ENCODE peak calls at places on chromosomes 13 and 19, in nine cellular contexts. P is A549; W is mucosa of gallbladder; H is activated naive CD4-positive, alpha-beta T cell treated with anti-CD3 and anti-CD28 coated beads for 36 hours; L is LHCN-M2; S is effector memory CD4-positive, alpha-beta T cell; G is posterior cingulate gyrus; R is stimulated activated CD4-positive, alpha-beta T cell treated with anti-CD3 and anti-CD28 coated beads, Interleukin-2, amount 100 ng/mL, for 48 hours; C is progenitor cell of endocrine pancreas. K is an unnamed sample.
A peak's percentile ranks its signal among the peaks of the same experiment; 100 is the strongest.

GRCh38 chr19:485122-485521 is 11.2 kb upstream of the MADCAM1 start:
- DNase-seq in P (no peak), W (no peak), H (no peak), L (peak; percentile 22), S (no peak), G (no peak), R (no peak), C (no peak), K (no peak)

GRCh38 chr19:7112675-7113074 is 43.2 kb downstream of the ZNF557 start:
- DNase-seq in P (no peak), W (no peak), H (no peak), L (no peak), S (no peak), G (no peak), R (no peak), C (no peak), K (no peak)

GRCh38 chr13:113064534-113065405 is 40.8 kb upstream of the F7 start:
- DNase-seq in P (peak; percentile 38), W (no peak), H (no peak), L (peak; percentile 95), S (no peak), G (no peak), R (no peak), C (no peak), K (no peak)

GRCh38 chr19:19745496-19746285 is 12.8 kb upstream of the ZNF14 start:
- DNase-seq in P (no peak), W (no peak), H (peak; percentile 21), L (no peak), S (no peak), G (no peak), R (no peak), C (no peak), K (no peak)

GRCh38 chr13:30510811-30511371 is 45.2 kb upstream of the HMGB1 start:
- DNase-seq in P (no peak), W (no peak), H (no peak), L (no peak), S (no peak), G (no peak), R (no peak), C (no peak), K (no peak)

GRCh38 chr13:80083516-80084085 is 257.3 kb downstream of the SPRY2 start:
- DNase-seq in P (no peak), W (no peak), H (no peak), L (peak; percentile 62), S (no peak), G (no peak), R (no peak), C (no peak), K (no peak)

GRCh38 chr19:43467730-43468129 is 2.3 kb upstream of the LYPD3 start:
- DNase-seq in P (no peak), W (no peak), H (no peak), L (peak; percentile 59), S (no peak), G (no peak), R (no peak), C (no peak), K (no peak)

GRCh38 chr19:17137417-17137816 is 61.8 kb downstream of the MYO9B start:
- DNase-seq in P (no peak), W (no peak), H (no peak), L (no peak), S (no peak), G (no peak), R (no peak), C (no peak), K (no peak)

GRCh38 chr19:36488118-36488815 is 1.1 kb downstream of the ZNF566 start:
- DNase-seq in P (no peak), W (no peak), H (peak; percentile 6), L (no peak), S (no peak), G (no peak), R (no peak), C (no peak), K (no peak)

GRCh38 chr13:50122465-50122864 is 107.2 kb downstream of the KCNRG start:
- DNase-seq in P (no peak), W (no peak), H (no peak), L (no peak), S (no peak), G (no peak), R (no peak), C (no peak), K (no peak)

GRCh38 chr13:75779393-75779792 is 143.3 kb downstream of the LMO7 start:
- DNase-seq in P (no peak), W (no peak), H (no peak), L (no peak), S (no peak), G (no peak), R (no peak), C (no peak), K (no peak)

GRCh38 chr13:112449545-112449930 is 73.4 kb downstream of the SPACA7 start:
- DNase-seq in P (no peak), W (no peak), H (no peak), L (no peak), S (no peak), G (no peak), R (no peak), C (no peak), K (no peak)

GRCh38 chr13:29969286-29969685 is 118.9 kb upstream of the UBL3 start:
- DNase-seq in P (no peak), W (no peak), H (no peak), L (peak; percentile 41), S (no peak), G (no peak), R (no peak), C (no peak), K (no peak)

GRCh38 chr19:55716531-55716930 is 21.7 kb downstream of the NLRP9 start:
- DNase-seq in P (no peak), W (no peak), H (no peak), L (no peak), S (no peak), G (no peak), R (no peak), C (no peak), K (no peak)

GRCh38 chr13:59680429-59681024 is 483.2 kb downstream of the DIAPH3 start:
- DNase-seq in P (peak; percentile 17), W (no peak), H (no peak), L (peak; percentile 31), S (no peak), G (no peak), R (no peak), C (no peak), K (no peak)

GRCh38 chr13:49084961-49085360 is 109.2 kb downstream of the FNDC3A start:
- DNase-seq in P (no peak), W (no peak), H (no peak), L (no peak), S (no peak), G (no peak), R (no peak), C (no peak), K (no peak)

GRCh38 chr13:40758811-40759210 is 12.2 kb downstream of the MRPS31 start:
- DNase-seq in P (no peak), W (no peak), H (no peak), L (no peak), S (no peak), G (no peak), R (no peak), C (no peak), K (no peak)

GRCh38 chr13:73215807-73216206 is 157.0 kb downstream of the KLF5 start:
- DNase-seq in P (no peak), W (peak; percentile 16), H (no peak), L (peak; percentile 39), S (no peak), G (no peak), R (no peak), C (no peak), K (peak; percentile 36)